ENCODE peak calls at places on chromosomes 5 and 9, in five cellular contexts. S is cardiac muscle cell, N is tibial nerve, H is ELR, Z is head of caudate nucleus. L is an unnamed sample.

GRCh38 chr5:115194671-115195070 is 25.0 kb upstream of the TRIM36 start:
- DNase-seq in S (peak), H (no peak), N (no peak), Z (no peak), L (no peak)

GRCh38 chr9:126119731-126120130 is 206.9 kb upstream of the MVB12B start:
- DNase-seq in Z (no peak), H (no peak), N (no peak), S (no peak), L (no peak)

GRCh38 chr5:9617191-9617590 is 13.0 kb downstream of the TAS2R1 start:
- DNase-seq in H (peak), S (no peak), Z (no peak), N (no peak), L (no peak)

GRCh38 chr5:151870820-151871219 is 53.8 kb downstream of the GLRA1 start:
- DNase-seq in S (peak), Z (no peak), H (peak), N (no peak), L (no peak)

GRCh38 chr5:57448751-57449150 is 33.9 kb downstream of the ACTBL2 start:
- DNase-seq in H (no peak), S (no peak), Z (no peak), N (no peak), L (no peak)

GRCh38 chr5:73887688-73888087 is 261.7 kb downstream of the ARHGEF28 start:
- DNase-seq in Z (no peak), H (no peak), N (no peak), S (no peak), L (no peak)

GRCh38 chr5:79924936-79925893 is 65.8 kb downstream of the MTX3 start:
- DNase-seq in Z (no peak), S (peak), H (peak), N (no peak), L (peak)

GRCh38 chr5:93346301-93346700 is 234.7 kb downstream of the NR2F1-AS1 start:
- DNase-seq in N (no peak), H (no peak), Z (no peak), S (no peak), L (no peak)

GRCh38 chr9:37027582-37028424 is 6.3 kb downstream of the PAX5 start:
- DNase-seq in N (peak), Z (peak), H (peak), S (peak), L (peak)

L was measured in NCI-H146.